ENCODE peak calls at places on chromosomes 4 and X, in five cellular contexts. One of them, this sample, is unnamed.

GRCh38 chrX:144716187-144716586 is 531.1 kb upstream of the SPANXN1 start:
- DNase-seq in substantia nigra: no peak
- DNase-seq in stimulated activated naive CD4-positive, alpha-beta T cell: no peak
- DNase-seq in aorta: no peak
- DNase-seq in smooth muscle cell of the brain vasculature: no peak
- DNase-seq in this sample: no peak

GRCh38 chrX:49155243-49155899 is 7.2 kb upstream of the MAGIX start:
- DNase-seq in substantia nigra: no peak
- DNase-seq in stimulated activated naive CD4-positive, alpha-beta T cell: no peak
- DNase-seq in aorta: peak
- DNase-seq in smooth muscle cell of the brain vasculature: no peak
- DNase-seq in this sample: peak

GRCh38 chrX:55011294-55011693 is 11.1 kb downstream of the APEX2 start:
- DNase-seq in substantia nigra: no peak
- DNase-seq in stimulated activated naive CD4-positive, alpha-beta T cell: no peak
- DNase-seq in aorta: no peak
- DNase-seq in smooth muscle cell of the brain vasculature: no peak
- DNase-seq in this sample: no peak

GRCh38 chrX:144275403-144275802 is 391.5 kb downstream of the UBE2NL start:
- DNase-seq in substantia nigra: no peak
- DNase-seq in stimulated activated naive CD4-positive, alpha-beta T cell: no peak
- DNase-seq in aorta: no peak
- DNase-seq in smooth muscle cell of the brain vasculature: no peak
- DNase-seq in this sample: no peak

GRCh38 chr4:175421506-175421905 is 390.6 kb downstream of the GPM6A start:
- DNase-seq in substantia nigra: no peak
- DNase-seq in stimulated activated naive CD4-positive, alpha-beta T cell: no peak
- DNase-seq in aorta: no peak
- DNase-seq in smooth muscle cell of the brain vasculature: no peak
- DNase-seq in this sample: no peak

GRCh38 chr4:175745340-175745739 is 66.7 kb downstream of the GPM6A start:
- DNase-seq in substantia nigra: no peak
- DNase-seq in stimulated activated naive CD4-positive, alpha-beta T cell: no peak
- DNase-seq in aorta: no peak
- DNase-seq in smooth muscle cell of the brain vasculature: no peak
- DNase-seq in this sample: no peak

GRCh38 chr4:133759428-133759827 is 442.2 kb downstream of the PABPC4L start:
- DNase-seq in substantia nigra: no peak
- DNase-seq in stimulated activated naive CD4-positive, alpha-beta T cell: no peak
- DNase-seq in aorta: no peak
- DNase-seq in smooth muscle cell of the brain vasculature: no peak
- DNase-seq in this sample: no peak

GRCh38 chr4:41722171-41722570 is 26.4 kb downstream of the PHOX2B start:
- DNase-seq in substantia nigra: no peak
- DNase-seq in stimulated activated naive CD4-positive, alpha-beta T cell: no peak
- DNase-seq in aorta: no peak
- DNase-seq in smooth muscle cell of the brain vasculature: no peak
- DNase-seq in this sample: no peak

GRCh38 chr4:155787113-155787710 is 28.4 kb downstream of the GUCY1B1 start:
- DNase-seq in substantia nigra: no peak
- DNase-seq in stimulated activated naive CD4-positive, alpha-beta T cell: no peak
- DNase-seq in aorta: no peak
- DNase-seq in smooth muscle cell of the brain vasculature: no peak
- DNase-seq in this sample: no peak

GRCh38 chr4:52126946-52127345 is 75.8 kb downstream of the SPATA18 start:
- DNase-seq in substantia nigra: no peak
- DNase-seq in stimulated activated naive CD4-positive, alpha-beta T cell: no peak
- DNase-seq in aorta: no peak
- DNase-seq in smooth muscle cell of the brain vasculature: no peak
- DNase-seq in this sample: no peak

GRCh38 chr4:142408003-142408441 is 438.1 kb downstream of the INPP4B start:
- DNase-seq in substantia nigra: no peak
- DNase-seq in stimulated activated naive CD4-positive, alpha-beta T cell: no peak
- DNase-seq in aorta: no peak
- DNase-seq in smooth muscle cell of the brain vasculature: no peak
- DNase-seq in this sample: no peak

GRCh38 chr4:6010789-6011188 is 7.4 kb downstream of the C4orf50 start:
- DNase-seq in substantia nigra: no peak
- DNase-seq in stimulated activated naive CD4-positive, alpha-beta T cell: no peak
- DNase-seq in aorta: no peak
- DNase-seq in smooth muscle cell of the brain vasculature: no peak
- DNase-seq in this sample: no peak

This sample was measured in left cardiac atrium.